ENCODE peak calls at places on chromosome X, in four cellular contexts. H is WTC11, C is A549, L is K562. A is an unnamed sample.
A peak's percentile ranks its signal among the peaks of the same experiment; 100 is the strongest.

GRCh38 chrX:23737413-23737812 is 5.7 kb downstream of the ACOT9 start:
- DNase-seq in L (no peak), H (no peak), C (no peak), A (no peak)

GRCh38 chrX:106606583-106606982 is 5.2 kb upstream of the RADX start:
- DNase-seq in H (no peak), C (no peak), L (no peak), A (no peak)

GRCh38 chrX:29155286-29155685 is 568.0 kb downstream of the IL1RAPL1 start:
- DNase-seq in L (no peak), C (no peak), H (no peak), A (no peak)

GRCh38 chrX:40514376-40514775 is 66.4 kb upstream of the ATP6AP2 start:
- DNase-seq in H (no peak), L (peak; percentile 13), C (no peak), A (peak; percentile 3)

GRCh38 chrX:80812176-80812575 is 2.5 kb upstream of the BRWD3 start:
- DNase-seq in H (peak; percentile 40), C (no peak), L (no peak), A (peak; percentile 18)

GRCh38 chrX:103847174-103847870 is 15.3 kb upstream of the RAB9B start:
- DNase-seq in H (no peak), L (no peak), C (no peak), A (no peak)

GRCh38 chrX:17654116-17654515 is 83.2 kb upstream of the SCML1 start:
- DNase-seq in C (no peak), H (no peak), L (no peak), A (no peak)

GRCh38 chrX:127574829-127575228 is 477.4 kb downstream of the ACTRT1 start:
- DNase-seq in L (no peak), C (no peak), H (no peak), A (no peak)

GRCh38 chrX:24294619-24295018 is 19.2 kb downstream of the SUPT20HL2 start:
- DNase-seq in C (no peak), H (peak; percentile 57), L (peak; percentile 12), A (no peak)

GRCh38 chrX:41600266-41600665 is 88.5 kb upstream of the GPR34 start:
- DNase-seq in H (no peak), L (no peak), C (no peak), A (no peak)

GRCh38 chrX:135086197-135086854 is 34.0 kb downstream of the ETDB start:
- DNase-seq in L (peak; percentile 50), C (peak; percentile 47), H (no peak), A (peak; percentile 39)

GRCh38 chrX:69493193-69493592 is 10.9 kb upstream of the NALF2 start:
- DNase-seq in L (peak; percentile 33), C (peak; percentile 35), H (peak; percentile 64), A (peak; percentile 44)

GRCh38 chrX:63354484-63354883 is 3.4 kb upstream of the SPIN4 start:
- DNase-seq in H (no peak), L (no peak), C (no peak), A (no peak)

GRCh38 chrX:150406559-150406958 is 43.4 kb downstream of the MAMLD1 start:
- DNase-seq in H (no peak), L (no peak), C (no peak), A (no peak)

GRCh38 chrX:110204986-110205385 is 112.9 kb downstream of the AMMECR1 start:
- DNase-seq in L (no peak), C (no peak), H (no peak), A (no peak)

GRCh38 chrX:41452972-41453371 is 5.8 kb downstream of the NYX start:
- DNase-seq in L (no peak), H (no peak), C (no peak), A (no peak)

GRCh38 chrX:18887177-18887820 is 96.6 kb downstream of the PHKA2 start:
- DNase-seq in C (no peak), H (no peak), L (no peak), A (no peak)
- TF ChIP-seq HMGXB4 in C (no peak), H (no peak), L (no peak), A (no peak)

GRCh38 chrX:74535633-74536141 is 78.7 kb downstream of the RLIM start:
- DNase-seq in C (no peak), L (peak; percentile 12), H (peak; percentile 55), A (peak; percentile 1)

GRCh38 chrX:74536142-74537010 is 78.0 kb downstream of the RLIM start:
- DNase-seq in C (peak; percentile 30), H (peak; percentile 58), L (peak; percentile 22), A (no peak)

GRCh38 chrX:74537011-74537390 is 77.4 kb downstream of the RLIM start:
- DNase-seq in L (no peak), H (peak; percentile 14), C (no peak), A (no peak)

GRCh38 chrX:74534569-74535038 is 79.8 kb downstream of the RLIM start:
- DNase-seq in H (no peak), C (no peak), L (no peak), A (no peak)

GRCh38 chrX:74535211-74535621 is 79.2 kb downstream of the RLIM start:
- DNase-seq in H (peak; percentile 16), C (no peak), L (peak; percentile 17), A (peak; percentile 16)
- TF ChIP-seq NR3C1 in H (no peak), C (no peak), L (no peak), A (no peak)

GRCh38 chrX:16484338-16484737 is 165.6 kb upstream of the S100G start:
- DNase-seq in C (no peak), L (no peak), H (no peak), A (no peak)
- TF ChIP-seq HMGXB4 in C (no peak), L (no peak), H (no peak), A (no peak)

GRCh38 chrX:56794404-56794803 is 65.4 kb downstream of the NBDY start:
- DNase-seq in H (no peak), L (no peak), C (no peak), A (no peak)
- TF ChIP-seq NR3C1 in H (no peak), L (no peak), C (no peak), A (no peak)

GRCh38 chrX:11665144-11666040 is at the start of gene ARHGAP6:
- DNase-seq in C (no peak), L (no peak), H (peak; percentile 57), A (no peak)
- TF ChIP-seq HMGXB4 in C (no peak), L (no peak), H (no peak), A (no peak)

DNA sequence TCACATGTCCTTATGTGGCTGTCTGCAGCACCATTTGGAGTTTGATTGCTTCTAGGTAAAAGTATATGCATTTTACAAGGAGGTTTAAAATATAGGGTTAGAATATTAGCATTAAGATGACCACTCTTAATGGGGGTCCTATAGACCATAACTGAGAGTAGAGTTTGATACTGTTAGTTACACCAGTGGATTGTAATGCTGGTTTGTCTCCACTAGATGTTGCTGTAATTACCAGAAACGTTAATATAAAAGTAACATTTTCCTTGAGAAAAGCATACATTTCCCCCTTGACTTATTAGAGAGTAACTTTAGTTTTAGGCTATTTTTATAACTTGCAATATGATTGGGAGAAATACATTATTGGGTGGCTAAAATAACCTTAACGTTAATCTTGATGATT is 93.0 kb downstream of the ZXDA start:
- DNase-seq in H (no peak), C (no peak), L (no peak), A (no peak)
- TF ChIP-seq NR3C1 in H (no peak), C (no peak), L (no peak), A (no peak)

GRCh38 chrX:49310371-49310770 is 6.9 kb downstream of the GAGE10 start:
- DNase-seq in L (no peak), C (no peak), H (peak; percentile 35), A (no peak)

GRCh38 chrX:49309401-49309981 is 6.0 kb downstream of the GAGE10 start:
- DNase-seq in H (no peak), C (no peak), L (no peak), A (no peak)

GRCh38 chrX:49303346-49303745 is at the start of gene GAGE10:
- DNase-seq in L (no peak), H (no peak), C (no peak), A (no peak)

DNA sequence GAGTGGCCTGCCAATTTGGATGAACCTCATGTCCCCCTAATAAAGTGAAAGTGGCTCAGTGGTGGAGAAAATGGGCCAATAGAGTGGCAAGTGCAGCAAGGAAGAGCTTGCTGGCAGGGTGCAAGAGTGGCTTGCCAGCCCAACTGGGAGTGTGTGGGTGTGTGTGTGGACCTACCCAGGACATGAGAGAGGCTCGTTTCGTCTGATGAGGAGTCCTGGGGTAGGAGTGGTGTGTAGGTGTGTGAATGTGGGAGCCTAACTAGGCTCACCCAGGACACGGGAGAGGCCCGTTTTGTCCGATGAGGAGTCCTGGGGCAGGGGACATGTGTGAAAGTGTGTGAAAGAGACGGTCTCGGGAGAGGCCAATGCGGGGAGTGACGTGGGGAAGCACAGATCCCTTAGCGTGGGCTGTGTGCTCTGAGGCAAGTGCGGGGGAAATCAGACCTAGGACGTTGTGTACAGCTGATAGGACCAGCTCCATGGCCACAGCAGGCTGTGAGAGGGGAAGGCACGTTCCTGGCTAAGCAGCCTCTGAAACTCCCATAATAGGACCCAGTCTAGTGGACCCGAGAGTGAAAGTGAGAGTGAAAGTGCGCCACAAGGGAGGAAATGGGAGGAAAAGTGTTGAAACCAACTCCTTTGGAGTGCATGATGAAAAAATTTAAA is 5.3 kb downstream of the GAGE10 start:
- DNase-seq in L (peak; percentile 19), H (no peak), C (no peak), A (no peak)
- TF ChIP-seq HMGXB4 in L (no peak), H (no peak), C (no peak), A (no peak)